ENCODE peak calls at places on chromosomes 5 and 9, in nine cellular contexts. One of them, this sample, is unnamed.

GRCh38 chr9:79610019-79610760 is 38.4 kb downstream of the TLE4 start:
- DNase-seq in RKO: no peak
- DNase-seq in HL-60: peak
- DNase-seq in neural progenitor cell: peak
- DNase-seq in HTR-8/SVneo: no peak
- DNase-seq in hippocampal formation: no peak
- DNase-seq in GM12892: no peak
- DNase-seq in uterus: no peak
- DNase-seq in dermis blood vessel endothelial cell: no peak
- DNase-seq in this sample: no peak

GRCh38 chr9:135756576-135756975 is 54.6 kb downstream of the KCNT1 start:
- DNase-seq in RKO: no peak
- DNase-seq in HL-60: no peak
- DNase-seq in neural progenitor cell: no peak
- DNase-seq in HTR-8/SVneo: no peak
- DNase-seq in hippocampal formation: no peak
- DNase-seq in GM12892: no peak
- DNase-seq in uterus: no peak
- DNase-seq in dermis blood vessel endothelial cell: no peak
- DNase-seq in this sample: no peak

GRCh38 chr5:125501396-125501795 is 755.0 kb upstream of the ZNF608 start:
- DNase-seq in RKO: no peak
- DNase-seq in HL-60: no peak
- DNase-seq in neural progenitor cell: no peak
- DNase-seq in HTR-8/SVneo: no peak
- DNase-seq in hippocampal formation: no peak
- DNase-seq in GM12892: no peak
- DNase-seq in uterus: no peak
- DNase-seq in dermis blood vessel endothelial cell: no peak
- DNase-seq in this sample: no peak

GRCh38 chr5:78930742-78931141 is 54.4 kb downstream of the ARSB start:
- DNase-seq in RKO: no peak
- DNase-seq in HL-60: no peak
- DNase-seq in neural progenitor cell: peak
- DNase-seq in HTR-8/SVneo: no peak
- DNase-seq in hippocampal formation: no peak
- DNase-seq in GM12892: no peak
- DNase-seq in uterus: no peak
- DNase-seq in dermis blood vessel endothelial cell: no peak
- DNase-seq in this sample: no peak

GRCh38 chr9:98538626-98539031 is 170.1 kb downstream of the GABBR2 start:
- DNase-seq in RKO: no peak
- DNase-seq in HL-60: no peak
- DNase-seq in neural progenitor cell: no peak
- DNase-seq in HTR-8/SVneo: no peak
- DNase-seq in hippocampal formation: no peak
- DNase-seq in GM12892: no peak
- DNase-seq in uterus: no peak
- DNase-seq in dermis blood vessel endothelial cell: no peak
- DNase-seq in this sample: no peak

GRCh38 chr5:125679522-125679921 is 743.7 kb upstream of the GRAMD2B start:
- DNase-seq in RKO: no peak
- DNase-seq in HL-60: no peak
- DNase-seq in neural progenitor cell: no peak
- DNase-seq in HTR-8/SVneo: no peak
- DNase-seq in hippocampal formation: no peak
- DNase-seq in GM12892: no peak
- DNase-seq in uterus: no peak
- DNase-seq in dermis blood vessel endothelial cell: no peak
- DNase-seq in this sample: no peak

GRCh38 chr9:113484258-113484730 is 20.8 kb downstream of the RGS3 start:
- DNase-seq in RKO: no peak
- DNase-seq in HL-60: no peak
- DNase-seq in neural progenitor cell: no peak
- DNase-seq in HTR-8/SVneo: no peak
- DNase-seq in hippocampal formation: no peak
- DNase-seq in GM12892: no peak
- DNase-seq in uterus: no peak
- DNase-seq in dermis blood vessel endothelial cell: peak
- DNase-seq in this sample: peak

GRCh38 chr5:38453506-38453905 is 102.9 kb downstream of the LIFR start:
- DNase-seq in RKO: no peak
- DNase-seq in HL-60: peak
- DNase-seq in neural progenitor cell: no peak
- DNase-seq in HTR-8/SVneo: no peak
- DNase-seq in hippocampal formation: no peak
- DNase-seq in GM12892: no peak
- DNase-seq in uterus: no peak
- DNase-seq in dermis blood vessel endothelial cell: no peak
- DNase-seq in this sample: no peak

GRCh38 chr5:40052812-40053211 is 626.9 kb upstream of the PTGER4 start:
- DNase-seq in RKO: no peak
- DNase-seq in HL-60: no peak
- DNase-seq in neural progenitor cell: no peak
- DNase-seq in HTR-8/SVneo: no peak
- DNase-seq in hippocampal formation: no peak
- DNase-seq in GM12892: no peak
- DNase-seq in uterus: no peak
- DNase-seq in dermis blood vessel endothelial cell: peak
- DNase-seq in this sample: no peak

GRCh38 chr5:131377785-131378325 is 114.0 kb downstream of the CDC42SE2 start:
- DNase-seq in RKO: no peak
- DNase-seq in HL-60: no peak
- DNase-seq in neural progenitor cell: no peak
- DNase-seq in HTR-8/SVneo: no peak
- DNase-seq in hippocampal formation: no peak
- DNase-seq in GM12892: no peak
- DNase-seq in uterus: no peak
- DNase-seq in dermis blood vessel endothelial cell: peak
- DNase-seq in this sample: no peak

GRCh38 chr5:58759745-58760144 is 176.9 kb downstream of the RAB3C start:
- DNase-seq in RKO: no peak
- DNase-seq in HL-60: no peak
- DNase-seq in neural progenitor cell: no peak
- DNase-seq in HTR-8/SVneo: no peak
- DNase-seq in hippocampal formation: no peak
- DNase-seq in GM12892: no peak
- DNase-seq in uterus: no peak
- DNase-seq in dermis blood vessel endothelial cell: peak
- DNase-seq in this sample: no peak

GRCh38 chr5:33726422-33727165 is 165.2 kb downstream of the ADAMTS12 start:
- DNase-seq in RKO: no peak
- DNase-seq in HL-60: no peak
- DNase-seq in neural progenitor cell: no peak
- DNase-seq in HTR-8/SVneo: no peak
- DNase-seq in hippocampal formation: no peak
- DNase-seq in GM12892: no peak
- DNase-seq in uterus: no peak
- DNase-seq in dermis blood vessel endothelial cell: no peak
- DNase-seq in this sample: no peak

GRCh38 chr5:82406200-82406773 is 128.1 kb upstream of the RPS23 start:
- DNase-seq in RKO: no peak
- DNase-seq in HL-60: no peak
- DNase-seq in neural progenitor cell: no peak
- DNase-seq in HTR-8/SVneo: no peak
- DNase-seq in hippocampal formation: no peak
- DNase-seq in GM12892: no peak
- DNase-seq in uterus: no peak
- DNase-seq in dermis blood vessel endothelial cell: peak
- DNase-seq in this sample: no peak

GRCh38 chr9:137836831-137837241 is 40.7 kb upstream of the CACNA1B start:
- DNase-seq in RKO: no peak
- DNase-seq in HL-60: no peak
- DNase-seq in neural progenitor cell: peak
- DNase-seq in HTR-8/SVneo: no peak
- DNase-seq in hippocampal formation: no peak
- DNase-seq in GM12892: no peak
- DNase-seq in uterus: no peak
- DNase-seq in dermis blood vessel endothelial cell: no peak
- DNase-seq in this sample: no peak

GRCh38 chr5:127001621-127002296 is 28.6 kb downstream of the MARCHF3 start:
- DNase-seq in RKO: peak
- DNase-seq in HL-60: no peak
- DNase-seq in neural progenitor cell: no peak
- DNase-seq in HTR-8/SVneo: peak
- DNase-seq in hippocampal formation: no peak
- DNase-seq in GM12892: no peak
- DNase-seq in uterus: no peak
- DNase-seq in dermis blood vessel endothelial cell: peak
- DNase-seq in this sample: no peak

GRCh38 chr9:113471143-113471542 is 7.6 kb downstream of the RGS3 start:
- DNase-seq in RKO: no peak
- DNase-seq in HL-60: no peak
- DNase-seq in neural progenitor cell: no peak
- DNase-seq in HTR-8/SVneo: no peak
- DNase-seq in hippocampal formation: no peak
- DNase-seq in GM12892: no peak
- DNase-seq in uterus: no peak
- DNase-seq in dermis blood vessel endothelial cell: no peak
- DNase-seq in this sample: no peak

GRCh38 chr5:171275822-171276544 is 33.1 kb upstream of the TLX3 start:
- DNase-seq in RKO: no peak
- DNase-seq in HL-60: no peak
- DNase-seq in neural progenitor cell: no peak
- DNase-seq in HTR-8/SVneo: no peak
- DNase-seq in hippocampal formation: no peak
- DNase-seq in GM12892: no peak
- DNase-seq in uterus: no peak
- DNase-seq in dermis blood vessel endothelial cell: no peak
- DNase-seq in this sample: no peak

GRCh38 chr5:150527808-150528207 is 19.9 kb downstream of the NDST1 start:
- DNase-seq in RKO: no peak
- DNase-seq in HL-60: no peak
- DNase-seq in neural progenitor cell: no peak
- DNase-seq in HTR-8/SVneo: no peak
- DNase-seq in hippocampal formation: no peak
- DNase-seq in GM12892: no peak
- DNase-seq in uterus: no peak
- DNase-seq in dermis blood vessel endothelial cell: no peak
- DNase-seq in this sample: no peak

GRCh38 chr5:160198886-160199409 is 30.4 kb upstream of the FABP6 start:
- DNase-seq in RKO: no peak
- DNase-seq in HL-60: no peak
- DNase-seq in neural progenitor cell: peak
- DNase-seq in HTR-8/SVneo: no peak
- DNase-seq in hippocampal formation: no peak
- DNase-seq in GM12892: no peak
- DNase-seq in uterus: no peak
- DNase-seq in dermis blood vessel endothelial cell: no peak
- DNase-seq in this sample: no peak

GRCh38 chr9:125766468-125767221 is 19.5 kb downstream of the PBX3 start:
- DNase-seq in RKO: no peak
- DNase-seq in HL-60: no peak
- DNase-seq in neural progenitor cell: no peak
- DNase-seq in HTR-8/SVneo: no peak
- DNase-seq in hippocampal formation: no peak
- DNase-seq in GM12892: no peak
- DNase-seq in uterus: no peak
- DNase-seq in dermis blood vessel endothelial cell: no peak
- DNase-seq in this sample: no peak

GRCh38 chr5:36877667-36878420 is 1.3 kb downstream of the NIPBL start:
- DNase-seq in RKO: peak
- DNase-seq in HL-60: peak
- DNase-seq in neural progenitor cell: peak
- DNase-seq in HTR-8/SVneo: peak
- DNase-seq in hippocampal formation: no peak
- DNase-seq in GM12892: no peak
- DNase-seq in uterus: no peak
- DNase-seq in dermis blood vessel endothelial cell: peak
- DNase-seq in this sample: no peak

GRCh38 chr9:134928796-134929559 is 11.3 kb upstream of the FCN1 start:
- DNase-seq in RKO: no peak
- DNase-seq in HL-60: peak
- DNase-seq in neural progenitor cell: no peak
- DNase-seq in HTR-8/SVneo: no peak
- DNase-seq in hippocampal formation: no peak
- DNase-seq in GM12892: no peak
- DNase-seq in uterus: no peak
- DNase-seq in dermis blood vessel endothelial cell: no peak
- DNase-seq in this sample: no peak

GRCh38 chr9:104263942-104264341 is 169.8 kb downstream of the SMC2 start:
- DNase-seq in RKO: no peak
- DNase-seq in HL-60: no peak
- DNase-seq in neural progenitor cell: no peak
- DNase-seq in HTR-8/SVneo: no peak
- DNase-seq in hippocampal formation: no peak
- DNase-seq in GM12892: no peak
- DNase-seq in uterus: no peak
- DNase-seq in dermis blood vessel endothelial cell: no peak
- DNase-seq in this sample: no peak

GRCh38 chr5:147611483-147611882 is 101.6 kb upstream of the DPYSL3 start:
- DNase-seq in RKO: no peak
- DNase-seq in HL-60: no peak
- DNase-seq in neural progenitor cell: peak
- DNase-seq in HTR-8/SVneo: no peak
- DNase-seq in hippocampal formation: no peak
- DNase-seq in GM12892: no peak
- DNase-seq in uterus: no peak
- DNase-seq in dermis blood vessel endothelial cell: no peak
- DNase-seq in this sample: no peak

GRCh38 chr9:107592439-107592838 is 102.9 kb upstream of the KLF4 start:
- DNase-seq in RKO: no peak
- DNase-seq in HL-60: no peak
- DNase-seq in neural progenitor cell: no peak
- DNase-seq in HTR-8/SVneo: no peak
- DNase-seq in hippocampal formation: no peak
- DNase-seq in GM12892: no peak
- DNase-seq in uterus: no peak
- DNase-seq in dermis blood vessel endothelial cell: no peak
- DNase-seq in this sample: no peak

GRCh38 chr5:59562756-59563389 is 330.7 kb downstream of the PDE4D start:
- DNase-seq in RKO: no peak
- DNase-seq in HL-60: peak
- DNase-seq in neural progenitor cell: peak
- DNase-seq in HTR-8/SVneo: peak
- DNase-seq in hippocampal formation: no peak
- DNase-seq in GM12892: peak
- DNase-seq in uterus: no peak
- DNase-seq in dermis blood vessel endothelial cell: peak
- DNase-seq in this sample: no peak

GRCh38 chr5:90518666-90519065 is 10.7 kb downstream of the LYSMD3 start:
- DNase-seq in RKO: peak
- DNase-seq in HL-60: no peak
- DNase-seq in neural progenitor cell: no peak
- DNase-seq in HTR-8/SVneo: no peak
- DNase-seq in hippocampal formation: no peak
- DNase-seq in GM12892: no peak
- DNase-seq in uterus: no peak
- DNase-seq in dermis blood vessel endothelial cell: peak
- DNase-seq in this sample: no peak

GRCh38 chr9:7909537-7909936 is 110.0 kb upstream of the DMAC1 start:
- DNase-seq in RKO: no peak
- DNase-seq in HL-60: no peak
- DNase-seq in neural progenitor cell: no peak
- DNase-seq in HTR-8/SVneo: no peak
- DNase-seq in hippocampal formation: no peak
- DNase-seq in GM12892: no peak
- DNase-seq in uterus: no peak
- DNase-seq in dermis blood vessel endothelial cell: no peak
- DNase-seq in this sample: no peak

GRCh38 chr5:34826347-34826746 is 12.6 kb upstream of the TTC23L start:
- DNase-seq in RKO: no peak
- DNase-seq in HL-60: no peak
- DNase-seq in neural progenitor cell: peak
- DNase-seq in HTR-8/SVneo: no peak
- DNase-seq in hippocampal formation: no peak
- DNase-seq in GM12892: no peak
- DNase-seq in uterus: no peak
- DNase-seq in dermis blood vessel endothelial cell: no peak
- DNase-seq in this sample: no peak

GRCh38 chr5:132381614-132382013 is 12.1 kb downstream of the SLC22A5 start:
- DNase-seq in RKO: no peak
- DNase-seq in HL-60: no peak
- DNase-seq in neural progenitor cell: no peak
- DNase-seq in HTR-8/SVneo: no peak
- DNase-seq in hippocampal formation: no peak
- DNase-seq in GM12892: no peak
- DNase-seq in uterus: no peak
- DNase-seq in dermis blood vessel endothelial cell: no peak
- DNase-seq in this sample: no peak

GRCh38 chr5:148808864-148809642 is 17.4 kb upstream of the ADRB2 start:
- DNase-seq in RKO: no peak
- DNase-seq in HL-60: peak
- DNase-seq in neural progenitor cell: no peak
- DNase-seq in HTR-8/SVneo: no peak
- DNase-seq in hippocampal formation: no peak
- DNase-seq in GM12892: peak
- DNase-seq in uterus: no peak
- DNase-seq in dermis blood vessel endothelial cell: no peak
- DNase-seq in this sample: no peak

This sample was measured in mesenteric fat pad.